ENCODE peak calls at places on chromosomes 12 and 14, in six cellular contexts. S, Q, M, I, W and F are unnamed samples.

GRCh38 chr14:54642950-54643695 is 76.2 kb downstream of the SAMD4A start:
- DNase-seq in S (peak; percentile 46), Q (no peak), M (no peak), I (peak; percentile 67), W (peak; percentile 39), F (peak; percentile 80)

GRCh38 chr12:48788522-48788851 is 402 bp downstream of the ADCY6 start:
- DNase-seq in S (no peak), Q (no peak), M (no peak), I (no peak), W (peak; percentile 48), F (no peak)

GRCh38 chr12:19842116-19842515 is 402.8 kb downstream of the AEBP2 start:
- DNase-seq in S (no peak), Q (no peak), M (no peak), I (no peak), W (peak; percentile 12), F (no peak)

GRCh38 chr12:113939867-113940266 is 26.3 kb downstream of the RBM19 start:
- DNase-seq in S (no peak), Q (no peak), M (no peak), I (no peak), W (no peak), F (no peak)

GRCh38 chr14:53450871-53451270 is 297.7 kb upstream of the DDHD1 start:
- DNase-seq in S (no peak), Q (no peak), M (peak; percentile 63), I (no peak), W (peak; percentile 75), F (peak; percentile 31)

GRCh38 chr14:99273025-99273723 is 1.2 kb upstream of the BCL11B start:
- DNase-seq in S (no peak), Q (no peak), M (peak; percentile 76), I (no peak), W (peak; percentile 18), F (no peak)

GRCh38 chr12:3225154-3225795 is 148.1 kb downstream of the TSPAN9 start:
- DNase-seq in S (peak; percentile 92), Q (no peak), M (no peak), I (peak; percentile 57), W (peak; percentile 42), F (peak; percentile 71)

GRCh38 chr12:24045816-24046257 is 96.4 kb upstream of the SOX5 start:
- DNase-seq in S (peak; percentile 47), Q (no peak), M (peak; percentile 7), I (peak; percentile 69), W (no peak), F (peak; percentile 90)

DNA sequence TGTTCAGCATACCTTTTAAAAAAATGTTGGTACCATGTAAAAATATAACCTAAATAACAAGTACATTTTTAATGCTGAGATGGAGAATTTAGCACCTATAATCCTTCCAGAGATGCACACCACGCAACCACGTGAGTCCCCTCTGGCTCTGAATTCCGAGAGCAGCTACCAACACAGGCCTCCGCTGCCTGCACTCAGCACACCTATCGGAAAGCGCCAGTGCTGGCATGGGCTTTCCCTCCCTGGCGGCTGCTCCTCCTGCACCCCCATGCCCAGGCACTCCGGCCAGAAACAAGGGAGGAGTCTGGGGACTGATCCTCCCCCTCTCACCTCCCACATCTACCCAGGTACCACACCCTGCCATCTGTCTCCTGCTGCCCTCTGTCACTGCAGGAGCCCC is 47.0 kb downstream of the ITPK1 start:
- DNase-seq in S (no peak), Q (no peak), M (no peak), I (no peak), W (no peak), F (no peak)
- H3K27ac ChIP-seq in S (no peak overlapping the region), Q (no peak overlapping the region), M (no peak overlapping the region), I (no peak overlapping the region), W (no peak overlapping the region), F (no peak overlapping the region)

GRCh38 chr14:69798339-69798735 is 1.3 kb upstream of the SLC10A1 start:
- DNase-seq in S (no peak), Q (no peak), M (no peak), I (no peak), W (no peak), F (no peak)

GRCh38 chr14:69797573-69798338 is 715 bp upstream of the SLC10A1 start:
- DNase-seq in S (no peak), Q (no peak), M (no peak), I (no peak), W (no peak), F (no peak)

GRCh38 chr14:69794791-69795190 is 2.2 kb downstream of the SLC10A1 start:
- DNase-seq in S (no peak), Q (no peak), M (no peak), I (no peak), W (no peak), F (no peak)

GRCh38 chr14:69792887-69793421 is 4.1 kb downstream of the SLC10A1 start:
- DNase-seq in S (no peak), Q (no peak), M (no peak), I (no peak), W (no peak), F (no peak)

GRCh38 chr14:69796797-69797500 is at the start of gene SLC10A1:
- DNase-seq in S (no peak), Q (no peak), M (no peak), I (no peak), W (no peak), F (no peak)
- H2AFZ ChIP-seq in S (no peak within 1 kb of the TSS), Q (no peak within 1 kb of the TSS), M (no peak within 1 kb of the TSS), I (no peak within 1 kb of the TSS), W (no peak within 1 kb of the TSS), F (no peak within 1 kb of the TSS)

DNA sequence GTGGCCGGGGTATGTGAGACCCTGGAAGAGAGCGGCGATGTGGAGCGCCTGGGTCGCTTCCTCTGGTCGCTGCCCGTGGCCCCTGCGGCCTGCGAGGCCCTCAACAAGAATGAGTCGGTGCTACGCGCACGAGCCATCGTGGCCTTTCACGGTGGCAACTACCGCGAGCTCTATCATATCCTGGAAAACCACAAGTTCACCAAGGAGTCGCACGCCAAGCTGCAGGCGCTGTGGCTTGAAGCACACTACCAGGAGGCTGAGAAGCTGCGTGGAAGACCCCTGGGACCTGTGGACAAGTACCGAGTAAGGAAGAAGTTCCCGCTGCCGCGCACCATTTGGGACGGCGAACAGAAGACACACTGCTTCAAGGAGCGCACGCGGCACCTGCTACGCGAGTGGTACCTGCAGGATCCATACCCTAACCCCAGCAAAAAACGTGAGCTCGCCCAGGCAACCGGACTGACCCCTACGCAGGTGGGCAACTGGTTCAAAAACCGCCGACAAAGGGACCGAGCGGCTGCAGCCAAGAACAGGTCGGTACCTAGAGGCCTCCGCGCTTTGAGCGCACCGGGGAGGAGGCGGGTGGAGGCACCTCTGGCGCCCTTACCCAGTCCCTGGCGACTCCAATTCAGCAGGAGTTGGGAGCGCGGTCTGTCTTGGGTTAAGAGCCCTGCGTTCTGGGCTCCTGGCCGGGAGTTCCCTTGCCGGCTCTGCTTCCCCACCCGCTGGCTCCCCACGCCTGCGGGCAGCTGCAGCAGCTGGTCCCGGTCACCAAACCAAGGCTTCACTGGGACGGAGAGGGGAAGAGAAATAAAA is 700 bp downstream of the SIX6 start:
- DNase-seq in S (no peak), Q (no peak), M (no peak), I (no peak), W (no peak), F (no peak)
- H3K27me3 ChIP-seq in S (peaks cover 93% of the 10 kb centered on the region), Q (peaks cover 21% of the 10 kb centered on the region), M (peaks cover 100% of the 10 kb centered on the region), I (peaks cover 81% of the 10 kb centered on the region), W (peaks cover 99% of the 10 kb centered on the region), F (peaks cover 94% of the 10 kb centered on the region)

GRCh38 chr12:58939399-58940100 is 19.2 kb upstream of the LRIG3 start:
- DNase-seq in S (no peak), Q (no peak), M (no peak), I (no peak), W (no peak), F (no peak)
- H3K27ac ChIP-seq in S (no peak overlapping the region), Q (no peak overlapping the region), M (no peak overlapping the region), I (no peak overlapping the region), W (no peak overlapping the region), F (no peak overlapping the region)

GRCh38 chr12:92035477-92035876 is 110.2 kb downstream of the BTG1 start:
- DNase-seq in S (no peak), Q (no peak), M (no peak), I (no peak), W (no peak), F (no peak)

GRCh38 chr12:92036061-92036620 is 109.5 kb downstream of the BTG1 start:
- DNase-seq in S (no peak), Q (no peak), M (no peak), I (no peak), W (no peak), F (no peak)

GRCh38 chr12:92032965-92033364 is 112.7 kb downstream of the BTG1 start:
- DNase-seq in S (no peak), Q (no peak), M (no peak), I (no peak), W (no peak), F (no peak)

GRCh38 chr12:92034083-92034482 is 111.6 kb downstream of the BTG1 start:
- DNase-seq in S (no peak), Q (no peak), M (no peak), I (no peak), W (no peak), F (no peak)

DNA sequence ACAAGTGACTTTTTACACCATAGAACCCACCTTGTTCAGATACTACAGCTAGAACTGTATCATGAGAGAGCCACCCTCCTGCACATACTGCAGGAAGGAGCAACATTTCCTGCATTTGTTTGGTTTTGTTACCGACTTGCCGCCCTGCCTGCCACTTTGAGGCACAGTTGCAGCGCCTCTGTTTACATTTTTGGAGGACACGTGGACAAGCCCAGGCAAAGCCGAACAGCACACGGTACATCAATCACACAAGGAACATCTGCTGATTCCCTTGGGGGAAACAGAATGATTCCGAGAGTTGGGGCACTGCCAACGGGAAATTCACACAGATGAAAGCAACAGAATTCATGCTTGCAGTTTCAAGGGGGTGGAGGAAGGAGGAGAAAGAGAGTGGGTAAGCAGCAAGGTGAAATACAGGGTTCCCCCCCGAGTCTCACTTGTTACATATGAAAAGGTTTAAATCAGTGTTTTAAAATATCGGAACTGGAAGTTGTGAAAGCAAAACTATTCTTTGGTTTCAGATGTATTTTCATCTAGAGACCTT is 110.7 kb downstream of the BTG1 start:
- DNase-seq in S (peak; percentile 91), Q (no peak), M (peak; percentile 33), I (peak; percentile 90), W (peak; percentile 58), F (peak; percentile 71)
- H2AFZ ChIP-seq in S (peak overlapping the region; percentile 71), Q (peak overlapping the region; percentile 89), M (peak overlapping the region; percentile 25), I (peak overlapping the region; percentile 4), W (peak overlapping the region; percentile 81), F (peak overlapping the region; percentile 96)

DNA sequence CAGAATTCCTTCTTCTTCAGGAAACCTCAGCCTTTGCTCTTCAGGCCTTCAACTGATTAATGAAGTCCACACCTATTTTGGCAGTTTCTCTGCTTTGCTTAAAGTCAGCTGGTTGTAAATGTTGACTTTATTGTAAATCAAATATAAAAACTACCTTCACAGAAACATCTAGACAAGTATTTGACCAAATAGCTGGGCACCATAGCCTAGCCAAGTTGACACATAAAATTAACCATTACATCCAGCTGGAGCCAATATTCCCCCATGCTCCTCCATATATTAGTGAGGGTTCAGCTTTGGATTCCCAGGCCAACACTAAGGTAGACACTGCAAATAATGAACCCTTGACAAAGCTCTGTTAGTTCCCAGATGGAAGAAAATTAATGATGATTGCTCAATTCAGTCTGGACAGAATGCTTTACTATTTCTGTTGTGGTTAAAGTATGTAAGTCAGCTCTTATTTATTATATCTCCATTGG is 125.5 kb downstream of the ZFP36L1 start:
- DNase-seq in S (peak; percentile 64), Q (no peak), M (no peak), I (peak; percentile 75), W (peak; percentile 32), F (peak; percentile 94)
- H3K27me3 ChIP-seq in S (no peaks in the 10 kb centered on the region), Q (no peaks in the 10 kb centered on the region), M (no peaks in the 10 kb centered on the region), I (no peaks in the 10 kb centered on the region), W (no peaks in the 10 kb centered on the region), F (no peaks in the 10 kb centered on the region)